ENCODE peak calls at places on chromosomes 2 and 18, in nine cellular contexts. Y, M, C, V, Q, H, G, E and F are unnamed samples.

GRCh38 chr2:188600536-188601210 is 309.0 kb downstream of the GULP1 start:
- DNase-seq in Y (no peak), M (no peak), C (no peak), V (no peak), Q (no peak), H (no peak), G (no peak), E (no peak), F (no peak)

GRCh38 chr2:68749345-68749744 is 14.7 kb downstream of the ARHGAP25 start:
- DNase-seq in Y (no peak), M (no peak), C (no peak), V (no peak), Q (no peak), H (no peak), G (no peak), E (no peak), F (no peak)

GRCh38 chr2:223042704-223043118 is 9.3 kb upstream of the KCNE4 start:
- DNase-seq in Y (no peak), M (no peak), C (no peak), V (no peak), Q (no peak), H (no peak), G (no peak), E (no peak), F (no peak)

GRCh38 chr18:79392226-79392625 is 3.5 kb upstream of the NFATC1 start:
- DNase-seq in Y (no peak), M (peak), C (no peak), V (no peak), Q (no peak), H (no peak), G (no peak), E (no peak), F (no peak)

GRCh38 chr2:196112408-196113039 is 43.9 kb upstream of the DNAH7 start:
- DNase-seq in Y (peak), M (no peak), C (no peak), V (peak), Q (no peak), H (no peak), G (peak), E (no peak), F (no peak)

GRCh38 chr2:230473378-230473777 is 57.4 kb downstream of the SP100 start:
- DNase-seq in Y (no peak), M (no peak), C (no peak), V (no peak), Q (no peak), H (no peak), G (no peak), E (no peak), F (no peak)

GRCh38 chr2:136135924-136136906 is 18.3 kb upstream of the CXCR4 start:
- DNase-seq in Y (no peak), M (peak), C (no peak), V (no peak), Q (no peak), H (no peak), G (no peak), E (no peak), F (no peak)

GRCh38 chr2:241733391-241734207 is 831 bp upstream of the D2HGDH start:
- DNase-seq in Y (no peak), M (no peak), C (no peak), V (no peak), Q (no peak), H (no peak), G (no peak), E (no peak), F (no peak)

GRCh38 chr2:174343343-174343637 is 8.5 kb downstream of the SP9 start:
- DNase-seq in Y (no peak), M (no peak), C (no peak), V (no peak), Q (no peak), H (no peak), G (no peak), E (no peak), F (no peak)

GRCh38 chr2:222423632-222424280 is 587 bp upstream of the SGPP2 start:
- DNase-seq in Y (peak), M (peak), C (no peak), V (no peak), Q (peak), H (no peak), G (no peak), E (no peak), F (no peak)

GRCh38 chr2:217835931-217836881 is 166.6 kb downstream of the TNS1 start:
- DNase-seq in Y (no peak), M (no peak), C (no peak), V (peak), Q (no peak), H (peak), G (peak), E (no peak), F (peak)

GRCh38 chr2:113977060-113977659 is 87.3 kb downstream of the ACTR3 start:
- DNase-seq in Y (no peak), M (no peak), C (no peak), V (no peak), Q (no peak), H (no peak), G (no peak), E (no peak), F (no peak)

GRCh38 chr18:3960977-3961376 is 494.1 kb downstream of the DLGAP1 start:
- DNase-seq in Y (no peak), M (no peak), C (no peak), V (no peak), Q (no peak), H (no peak), G (no peak), E (no peak), F (no peak)